ENCODE peak calls at places on chromosome 18, in ten cellular contexts. One of them, this sample, is unnamed.

GRCh38 chr18:45073556-45073955 is 392.9 kb downstream of the SETBP1 start:
- DNase-seq in glomerular endothelial cell: no peak
- DNase-seq in amniotic epithelial cell: no peak
- DNase-seq in GM12891: no peak
- DNase-seq in adipocyte: peak
- DNase-seq in iPS-NIHi11: no peak
- DNase-seq in hypothalamus: no peak
- DNase-seq in kidney epithelial cell: no peak
- DNase-seq in fibroblast of the aortic adventitia: no peak
- DNase-seq in RPMI7951: no peak
- DNase-seq in this sample: no peak

GRCh38 chr18:76518543-76519155 is 23.6 kb upstream of the ZNF516 start:
- DNase-seq in RPMI7951: no peak
- DNase-seq in adipocyte: peak
- DNase-seq in hypothalamus: no peak
- DNase-seq in kidney epithelial cell: no peak
- DNase-seq in GM12891: no peak
- DNase-seq in glomerular endothelial cell: no peak
- DNase-seq in amniotic epithelial cell: peak
- DNase-seq in fibroblast of the aortic adventitia: peak
- DNase-seq in iPS-NIHi11: peak
- DNase-seq in this sample: peak

GRCh38 chr18:23115683-23116096 is 19.6 kb upstream of the CABLES1 start:
- DNase-seq in amniotic epithelial cell: peak
- DNase-seq in glomerular endothelial cell: peak
- DNase-seq in fibroblast of the aortic adventitia: peak
- DNase-seq in adipocyte: peak
- DNase-seq in RPMI7951: peak
- DNase-seq in hypothalamus: no peak
- DNase-seq in GM12891: no peak
- DNase-seq in kidney epithelial cell: peak
- DNase-seq in iPS-NIHi11: no peak
- DNase-seq in this sample: peak

GRCh38 chr18:13877133-13877532 is 38.2 kb downstream of the MC2R start:
- DNase-seq in hypothalamus: no peak
- DNase-seq in GM12891: no peak
- DNase-seq in RPMI7951: no peak
- DNase-seq in amniotic epithelial cell: no peak
- DNase-seq in glomerular endothelial cell: no peak
- DNase-seq in kidney epithelial cell: no peak
- DNase-seq in fibroblast of the aortic adventitia: no peak
- DNase-seq in iPS-NIHi11: no peak
- DNase-seq in adipocyte: no peak
- DNase-seq in this sample: no peak

GRCh38 chr18:61703508-61703907 is 189.3 kb downstream of the RNF152 start:
- DNase-seq in RPMI7951: no peak
- DNase-seq in glomerular endothelial cell: no peak
- DNase-seq in fibroblast of the aortic adventitia: peak
- DNase-seq in hypothalamus: no peak
- DNase-seq in amniotic epithelial cell: peak
- DNase-seq in iPS-NIHi11: no peak
- DNase-seq in kidney epithelial cell: no peak
- DNase-seq in adipocyte: peak
- DNase-seq in GM12891: no peak
- DNase-seq in this sample: peak

GRCh38 chr18:63119647-63120046 is 199.9 kb downstream of the BCL2 start:
- DNase-seq in kidney epithelial cell: no peak
- DNase-seq in glomerular endothelial cell: no peak
- DNase-seq in hypothalamus: no peak
- DNase-seq in RPMI7951: peak
- DNase-seq in adipocyte: peak
- DNase-seq in fibroblast of the aortic adventitia: peak
- DNase-seq in iPS-NIHi11: peak
- DNase-seq in amniotic epithelial cell: no peak
- DNase-seq in GM12891: no peak
- DNase-seq in this sample: peak

GRCh38 chr18:56382541-56382940 is 255.9 kb downstream of the TXNL1 start:
- DNase-seq in amniotic epithelial cell: no peak
- DNase-seq in glomerular endothelial cell: no peak
- DNase-seq in adipocyte: no peak
- DNase-seq in fibroblast of the aortic adventitia: peak
- DNase-seq in iPS-NIHi11: no peak
- DNase-seq in RPMI7951: no peak
- DNase-seq in kidney epithelial cell: no peak
- DNase-seq in GM12891: no peak
- DNase-seq in hypothalamus: no peak
- DNase-seq in this sample: no peak

GRCh38 chr18:67692811-67693210 is 176.3 kb upstream of the DSEL start:
- DNase-seq in adipocyte: no peak
- DNase-seq in kidney epithelial cell: no peak
- DNase-seq in fibroblast of the aortic adventitia: no peak
- DNase-seq in iPS-NIHi11: no peak
- DNase-seq in GM12891: no peak
- DNase-seq in RPMI7951: no peak
- DNase-seq in glomerular endothelial cell: no peak
- DNase-seq in amniotic epithelial cell: no peak
- DNase-seq in hypothalamus: no peak
- DNase-seq in this sample: no peak

GRCh38 chr18:79785831-79786230 is 11.9 kb upstream of the KCNG2 start:
- DNase-seq in glomerular endothelial cell: no peak
- DNase-seq in fibroblast of the aortic adventitia: no peak
- DNase-seq in iPS-NIHi11: no peak
- DNase-seq in adipocyte: no peak
- DNase-seq in hypothalamus: no peak
- DNase-seq in RPMI7951: no peak
- DNase-seq in GM12891: no peak
- DNase-seq in kidney epithelial cell: no peak
- DNase-seq in amniotic epithelial cell: no peak
- DNase-seq in this sample: no peak

GRCh38 chr18:59096098-59096779 is 43.4 kb upstream of the SEC11C start:
- DNase-seq in iPS-NIHi11: peak
- DNase-seq in hypothalamus: no peak
- DNase-seq in fibroblast of the aortic adventitia: no peak
- DNase-seq in kidney epithelial cell: no peak
- DNase-seq in amniotic epithelial cell: no peak
- DNase-seq in glomerular endothelial cell: no peak
- DNase-seq in GM12891: no peak
- DNase-seq in adipocyte: no peak
- DNase-seq in RPMI7951: no peak
- DNase-seq in this sample: no peak

GRCh38 chr18:62346327-62347090 is 21.4 kb downstream of the TNFRSF11A start:
- DNase-seq in amniotic epithelial cell: no peak
- DNase-seq in GM12891: no peak
- DNase-seq in kidney epithelial cell: no peak
- DNase-seq in glomerular endothelial cell: no peak
- DNase-seq in fibroblast of the aortic adventitia: no peak
- DNase-seq in RPMI7951: no peak
- DNase-seq in hypothalamus: no peak
- DNase-seq in adipocyte: no peak
- DNase-seq in iPS-NIHi11: no peak
- DNase-seq in this sample: no peak

GRCh38 chr18:79784965-79785770 is 12.6 kb upstream of the KCNG2 start:
- DNase-seq in fibroblast of the aortic adventitia: peak
- DNase-seq in adipocyte: no peak
- DNase-seq in RPMI7951: no peak
- DNase-seq in GM12891: no peak
- DNase-seq in glomerular endothelial cell: no peak
- DNase-seq in iPS-NIHi11: no peak
- DNase-seq in kidney epithelial cell: peak
- DNase-seq in amniotic epithelial cell: peak
- DNase-seq in hypothalamus: no peak
- DNase-seq in this sample: peak

GRCh38 chr18:21093133-21093532 is 18.5 kb downstream of the ROCK1 start:
- DNase-seq in amniotic epithelial cell: no peak
- DNase-seq in glomerular endothelial cell: no peak
- DNase-seq in iPS-NIHi11: no peak
- DNase-seq in hypothalamus: no peak
- DNase-seq in fibroblast of the aortic adventitia: no peak
- DNase-seq in RPMI7951: no peak
- DNase-seq in adipocyte: no peak
- DNase-seq in kidney epithelial cell: no peak
- DNase-seq in GM12891: no peak
- DNase-seq in this sample: no peak

GRCh38 chr18:54712758-54713157 is 115.5 kb upstream of the RAB27B start:
- DNase-seq in RPMI7951: no peak
- DNase-seq in glomerular endothelial cell: no peak
- DNase-seq in amniotic epithelial cell: no peak
- DNase-seq in iPS-NIHi11: no peak
- DNase-seq in hypothalamus: no peak
- DNase-seq in kidney epithelial cell: no peak
- DNase-seq in adipocyte: no peak
- DNase-seq in GM12891: no peak
- DNase-seq in fibroblast of the aortic adventitia: no peak
- DNase-seq in this sample: no peak

GRCh38 chr18:79940814-79941472 is 10.5 kb downstream of the SLC66A2 start:
- DNase-seq in RPMI7951: no peak
- DNase-seq in fibroblast of the aortic adventitia: no peak
- DNase-seq in kidney epithelial cell: no peak
- DNase-seq in hypothalamus: no peak
- DNase-seq in glomerular endothelial cell: no peak
- DNase-seq in adipocyte: no peak
- DNase-seq in amniotic epithelial cell: no peak
- DNase-seq in GM12891: no peak
- DNase-seq in iPS-NIHi11: no peak
- DNase-seq in this sample: no peak

GRCh38 chr18:11760498-11761158 is 71.6 kb downstream of the GNAL start:
- DNase-seq in GM12891: no peak
- DNase-seq in adipocyte: no peak
- DNase-seq in kidney epithelial cell: no peak
- DNase-seq in hypothalamus: no peak
- DNase-seq in iPS-NIHi11: no peak
- DNase-seq in glomerular endothelial cell: no peak
- DNase-seq in amniotic epithelial cell: no peak
- DNase-seq in fibroblast of the aortic adventitia: no peak
- DNase-seq in RPMI7951: no peak
- DNase-seq in this sample: no peak

GRCh38 chr18:3970929-3971328 is 484.2 kb downstream of the DLGAP1 start:
- DNase-seq in GM12891: no peak
- DNase-seq in RPMI7951: no peak
- DNase-seq in adipocyte: no peak
- DNase-seq in glomerular endothelial cell: no peak
- DNase-seq in hypothalamus: no peak
- DNase-seq in amniotic epithelial cell: peak
- DNase-seq in fibroblast of the aortic adventitia: no peak
- DNase-seq in iPS-NIHi11: peak
- DNase-seq in kidney epithelial cell: no peak
- DNase-seq in this sample: no peak

GRCh38 chr18:47893047-47893446 is 37.4 kb downstream of the SMAD2 start:
- DNase-seq in GM12891: no peak
- DNase-seq in fibroblast of the aortic adventitia: no peak
- DNase-seq in adipocyte: no peak
- DNase-seq in glomerular endothelial cell: no peak
- DNase-seq in iPS-NIHi11: no peak
- DNase-seq in amniotic epithelial cell: no peak
- DNase-seq in hypothalamus: no peak
- DNase-seq in kidney epithelial cell: no peak
- DNase-seq in RPMI7951: no peak
- DNase-seq in this sample: no peak

GRCh38 chr18:8757598-8757997 is 52.2 kb downstream of the MTCL1 start:
- DNase-seq in fibroblast of the aortic adventitia: no peak
- DNase-seq in glomerular endothelial cell: no peak
- DNase-seq in amniotic epithelial cell: no peak
- DNase-seq in GM12891: no peak
- DNase-seq in adipocyte: no peak
- DNase-seq in hypothalamus: no peak
- DNase-seq in kidney epithelial cell: no peak
- DNase-seq in iPS-NIHi11: no peak
- DNase-seq in RPMI7951: no peak
- DNase-seq in this sample: peak

GRCh38 chr18:79933765-79934164 is 17.7 kb downstream of the SLC66A2 start:
- DNase-seq in GM12891: no peak
- DNase-seq in hypothalamus: no peak
- DNase-seq in adipocyte: no peak
- DNase-seq in RPMI7951: no peak
- DNase-seq in fibroblast of the aortic adventitia: no peak
- DNase-seq in kidney epithelial cell: no peak
- DNase-seq in iPS-NIHi11: peak
- DNase-seq in glomerular endothelial cell: no peak
- DNase-seq in amniotic epithelial cell: peak
- DNase-seq in this sample: no peak

GRCh38 chr18:2978626-2979025 is 34.3 kb downstream of the LPIN2 start:
- DNase-seq in adipocyte: peak
- DNase-seq in glomerular endothelial cell: no peak
- DNase-seq in hypothalamus: no peak
- DNase-seq in GM12891: no peak
- DNase-seq in kidney epithelial cell: no peak
- DNase-seq in fibroblast of the aortic adventitia: peak
- DNase-seq in iPS-NIHi11: no peak
- DNase-seq in RPMI7951: peak
- DNase-seq in amniotic epithelial cell: peak
- DNase-seq in this sample: peak

GRCh38 chr18:13726972-13727331 is 479 bp downstream of the RNMT start:
- DNase-seq in iPS-NIHi11: peak
- DNase-seq in adipocyte: peak
- DNase-seq in kidney epithelial cell: no peak
- DNase-seq in fibroblast of the aortic adventitia: no peak
- DNase-seq in hypothalamus: peak
- DNase-seq in glomerular endothelial cell: no peak
- DNase-seq in RPMI7951: peak
- DNase-seq in amniotic epithelial cell: peak
- DNase-seq in GM12891: peak
- DNase-seq in this sample: peak

GRCh38 chr18:70046796-70047195 is 99.1 kb upstream of the CD226 start:
- DNase-seq in glomerular endothelial cell: no peak
- DNase-seq in hypothalamus: no peak
- DNase-seq in adipocyte: peak
- DNase-seq in iPS-NIHi11: no peak
- DNase-seq in GM12891: no peak
- DNase-seq in kidney epithelial cell: no peak
- DNase-seq in fibroblast of the aortic adventitia: peak
- DNase-seq in RPMI7951: no peak
- DNase-seq in amniotic epithelial cell: no peak
- DNase-seq in this sample: peak

GRCh38 chr18:48034651-48035555 is 104.4 kb upstream of the SMAD2 start:
- DNase-seq in GM12891: no peak
- DNase-seq in iPS-NIHi11: no peak
- DNase-seq in kidney epithelial cell: no peak
- DNase-seq in fibroblast of the aortic adventitia: no peak
- DNase-seq in adipocyte: no peak
- DNase-seq in hypothalamus: no peak
- DNase-seq in RPMI7951: no peak
- DNase-seq in glomerular endothelial cell: no peak
- DNase-seq in amniotic epithelial cell: no peak
- DNase-seq in this sample: no peak

GRCh38 chr18:25815659-25816058 is 274.8 kb downstream of the SS18 start:
- DNase-seq in hypothalamus: no peak
- DNase-seq in adipocyte: no peak
- DNase-seq in glomerular endothelial cell: no peak
- DNase-seq in GM12891: no peak
- DNase-seq in RPMI7951: peak
- DNase-seq in kidney epithelial cell: no peak
- DNase-seq in iPS-NIHi11: no peak
- DNase-seq in amniotic epithelial cell: no peak
- DNase-seq in fibroblast of the aortic adventitia: no peak
- DNase-seq in this sample: peak

GRCh38 chr18:79410171-79410641 is 14.5 kb downstream of the NFATC1 start:
- DNase-seq in adipocyte: no peak
- DNase-seq in iPS-NIHi11: no peak
- DNase-seq in glomerular endothelial cell: no peak
- DNase-seq in hypothalamus: no peak
- DNase-seq in RPMI7951: no peak
- DNase-seq in GM12891: no peak
- DNase-seq in amniotic epithelial cell: no peak
- DNase-seq in kidney epithelial cell: no peak
- DNase-seq in fibroblast of the aortic adventitia: no peak
- DNase-seq in this sample: no peak

GRCh38 chr18:80034852-80035406 is 695 bp downstream of the RBFA start:
- DNase-seq in fibroblast of the aortic adventitia: peak
- DNase-seq in adipocyte: peak
- DNase-seq in GM12891: no peak
- DNase-seq in hypothalamus: no peak
- DNase-seq in kidney epithelial cell: no peak
- DNase-seq in amniotic epithelial cell: no peak
- DNase-seq in RPMI7951: peak
- DNase-seq in iPS-NIHi11: no peak
- DNase-seq in glomerular endothelial cell: no peak
- DNase-seq in this sample: peak